ENCODE peak calls at places on chromosomes 3 and 15, in ten cellular contexts. O is OCI-LY7; I is activated T-cell treated with anti-CD3 and anti-CD28 coated beads for 1 hour; X is kidney tubule cell; J is mucosa of gallbladder; N is cerebellum; C is CD4-positive, alpha-beta T cell; Y is iris pigment epithelial cell; V is adipocyte; K is fibroblast of lung. M is an unnamed sample.

GRCh38 chr3:159775372-159775961 is 213.2 kb upstream of the IL12A start:
- DNase-seq in K (peak; percentile 89), J (peak; percentile 68), N (no peak), X (peak; percentile 64), V (peak; percentile 80), O (no peak), I (no peak), C (no peak), Y (peak; percentile 82), M (no peak)

GRCh38 chr3:53377794-53378193 is 30.5 kb upstream of the DCP1A start:
- DNase-seq in J (no peak), Y (no peak), X (no peak), O (no peak), N (no peak), I (no peak), C (no peak), K (no peak), V (no peak), M (no peak)

GRCh38 chr15:90872481-90873184 is 4.2 kb downstream of the FURIN start:
- DNase-seq in J (no peak), O (no peak), I (no peak), V (peak; percentile 77), C (no peak), K (peak; percentile 68), N (no peak), Y (peak; percentile 89), X (peak; percentile 82), M (no peak)

GRCh38 chr3:114417682-114418081 is 123.9 kb downstream of the TIGIT start:
- DNase-seq in I (no peak), J (no peak), X (no peak), K (peak; percentile 46), C (no peak), V (no peak), Y (no peak), N (no peak), O (no peak), M (no peak)

GRCh38 chr15:81752974-81753373 is 292.8 kb downstream of the MEX3B start:
- DNase-seq in O (no peak), J (no peak), K (peak; percentile 3), N (no peak), I (no peak), X (no peak), V (peak; percentile 54), C (no peak), Y (no peak), M (no peak)

GRCh38 chr3:33006571-33007286 is 55.3 kb downstream of the CCR4 start:
- DNase-seq in Y (peak; percentile 40), I (no peak), K (no peak), V (no peak), O (no peak), C (no peak), X (no peak), J (no peak), N (no peak), M (no peak)

GRCh38 chr3:816605-817004 is 276.2 kb upstream of the CNTN6 start:
- DNase-seq in K (no peak), O (no peak), J (no peak), C (no peak), I (no peak), Y (no peak), X (no peak), N (no peak), V (no peak), M (no peak)

GRCh38 chr3:120432105-120432860 is 18.5 kb downstream of the FSTL1 start:
- DNase-seq in N (no peak), V (peak; percentile 83), O (no peak), J (no peak), C (no peak), I (no peak), X (peak; percentile 59), Y (peak; percentile 95), K (peak; percentile 55), M (no peak)

GRCh38 chr3:94420941-94421340 is 358.1 kb downstream of the NSUN3 start:
- DNase-seq in Y (no peak), V (peak; percentile 50), K (peak; percentile 55), J (no peak), I (no peak), O (no peak), X (no peak), C (no peak), N (no peak), M (no peak)

GRCh38 chr3:13776253-13777050 is 103.4 kb downstream of the WNT7A start:
- DNase-seq in C (no peak), V (no peak), X (no peak), Y (no peak), I (no peak), J (no peak), K (no peak), N (no peak), O (no peak), M (no peak)

GRCh38 chr3:85360742-85361387 is 402.1 kb downstream of the CADM2 start:
- DNase-seq in C (no peak), Y (peak; percentile 38), J (peak; percentile 47), X (peak; percentile 44), I (no peak), V (no peak), O (peak; percentile 13), N (peak; percentile 65), K (peak; percentile 57), M (no peak)

GRCh38 chr15:31034152-31034551 is 42.7 kb upstream of the MTMR10 start:
- DNase-seq in I (no peak), X (no peak), C (no peak), O (peak; percentile 17), N (no peak), K (no peak), J (no peak), V (peak; percentile 46), Y (peak; percentile 12), M (no peak)

GRCh38 chr3:141122455-141123030 is 71.4 kb downstream of the SPSB4 start:
- DNase-seq in J (no peak), O (no peak), Y (no peak), N (no peak), K (no peak), V (no peak), I (no peak), X (no peak), C (no peak), M (no peak)

GRCh38 chr3:123082370-123083065 is 15.7 kb downstream of the PDIA5 start:
- DNase-seq in O (no peak), C (no peak), V (no peak), Y (no peak), I (no peak), N (no peak), X (no peak), K (no peak), J (no peak), M (no peak)

GRCh38 chr3:49727154-49727923 is 3.6 kb upstream of the GMPPB start:
- DNase-seq in X (no peak), K (no peak), V (no peak), C (no peak), O (peak; percentile 87), J (no peak), N (no peak), I (no peak), Y (no peak), M (no peak)

GRCh38 chr3:149657458-149657795 is 398 bp downstream of the WWTR1 start:
- DNase-seq in V (peak; percentile 81), K (peak; percentile 70), N (no peak), O (no peak), I (no peak), J (peak; percentile 47), C (no peak), X (no peak), Y (peak; percentile 75), M (no peak)

GRCh38 chr3:126293370-126294082 is 63.7 kb downstream of the KLF15 start:
- DNase-seq in K (peak; percentile 47), J (peak; percentile 3), V (no peak), Y (peak; percentile 55), X (peak; percentile 55), C (no peak), O (no peak), N (no peak), I (no peak), M (no peak)

GRCh38 chr15:77029166-77030041 is 34.5 kb downstream of the PSTPIP1 start:
- DNase-seq in C (no peak), Y (no peak), O (no peak), X (no peak), V (no peak), J (no peak), N (no peak), I (no peak), K (no peak), M (no peak)

GRCh38 chr15:79916424-79916823 is 19.6 kb upstream of the MTHFS start:
- DNase-seq in X (no peak), V (no peak), J (no peak), C (no peak), Y (no peak), I (no peak), N (no peak), O (no peak), K (peak; percentile 59), M (no peak)

GRCh38 chr3:150376001-150376848 is 31.9 kb upstream of the TSC22D2 start:
- DNase-seq in N (no peak), C (no peak), K (peak; percentile 95), X (peak; percentile 19), J (no peak), Y (peak; percentile 42), V (peak; percentile 95), I (no peak), O (no peak), M (no peak)

GRCh38 chr3:139715736-139716135 is 38.0 kb upstream of the NMNAT3 start:
- DNase-seq in N (no peak), K (no peak), V (no peak), I (no peak), X (no peak), C (no peak), O (no peak), Y (no peak), J (no peak), M (no peak)

GRCh38 chr3:3160826-3161225 is 18.7 kb downstream of the CRBN start:
- DNase-seq in V (peak; percentile 28), C (no peak), K (no peak), X (no peak), O (no peak), J (no peak), Y (no peak), I (no peak), N (no peak), M (no peak)

M was measured in T-helper 9 cell.